ENCODE peak calls at places on chromosomes 16 and 17, in nine cellular contexts. I, N, S, C, A, Z, K, G and Y are unnamed samples.

GRCh38 chr16:90031931-90032663 is 12.8 kb upstream of the DBNDD1 start:
- DNase-seq in N (no peak), G (peak; percentile 42), K (no peak), A (no peak), C (peak; percentile 70), S (peak; percentile 48), I (no peak), Z (no peak), Y (peak; percentile 50)

GRCh38 chr17:40782450-40782849 is at the start of gene KRT27:
- DNase-seq in G (no peak), K (no peak), A (no peak), I (no peak), C (no peak), S (no peak), N (no peak), Z (no peak), Y (no peak)

GRCh38 chr17:35900280-35900679 is 20.1 kb upstream of the CCL5 start:
- DNase-seq in S (no peak), Z (no peak), G (no peak), N (no peak), C (no peak), A (no peak), I (no peak), K (no peak), Y (no peak)

GRCh38 chr16:81745704-81746558 is 33.2 kb upstream of the PLCG2 start:
- DNase-seq in I (peak; percentile 58), C (peak; percentile 60), N (peak; percentile 70), S (peak; percentile 31), G (peak; percentile 59), Z (peak; percentile 71), A (peak; percentile 81), K (peak; percentile 63), Y (peak; percentile 45)

GRCh38 chr16:11572301-11572995 is 14.3 kb downstream of the LITAF start:
- DNase-seq in Z (no peak), K (no peak), G (no peak), A (no peak), S (no peak), I (no peak), C (no peak), N (no peak), Y (no peak)

GRCh38 chr17:79922161-79922569 is 82.9 kb upstream of the CBX4 start:
- DNase-seq in G (no peak), Z (no peak), S (no peak), I (no peak), A (no peak), K (no peak), N (no peak), C (no peak), Y (no peak)

GRCh38 chr17:75906143-75906884 is 1.6 kb upstream of the MRPL38 start:
- DNase-seq in K (no peak), C (no peak), S (no peak), G (no peak), I (no peak), A (peak; percentile 41), Z (no peak), N (no peak), Y (no peak)

GRCh38 chr17:17700251-17700969 is 19.2 kb downstream of the RAI1 start:
- DNase-seq in K (no peak), S (no peak), G (no peak), A (no peak), N (peak; percentile 65), Z (peak; percentile 47), C (no peak), I (no peak), Y (no peak)

GRCh38 chr17:72376486-72377345 is 255.9 kb downstream of the SOX9 start:
- DNase-seq in Z (no peak), N (no peak), C (peak; percentile 59), A (no peak), S (peak; percentile 48), I (no peak), K (no peak), G (no peak), Y (no peak)

GRCh38 chr17:38750044-38750311 is 1.8 kb upstream of the PCGF2 start:
- DNase-seq in A (no peak), C (no peak), G (no peak), S (no peak), I (no peak), Z (no peak), N (no peak), K (no peak), Y (no peak)

GRCh38 chr17:38747385-38748328 is 479 bp downstream of the PCGF2 start:
- DNase-seq in Z (no peak), A (peak; percentile 60), N (peak; percentile 54), G (no peak), C (no peak), K (no peak), I (no peak), S (no peak), Y (no peak)

GRCh38 chr17:38748329-38749221 is at the start of gene PCGF2:
- DNase-seq in C (peak; percentile 90), K (no peak), A (peak; percentile 94), I (peak; percentile 77), S (peak; percentile 89), G (peak; percentile 83), N (peak; percentile 98), Z (peak; percentile 85), Y (peak; percentile 72)

GRCh38 chr17:38750312-38751121 is 2.0 kb upstream of the PSMB3 start:
- DNase-seq in G (peak; percentile 33), I (no peak), K (peak; percentile 24), A (no peak), S (peak; percentile 22), Z (no peak), C (no peak), N (peak; percentile 57), Y (no peak)

DNA sequence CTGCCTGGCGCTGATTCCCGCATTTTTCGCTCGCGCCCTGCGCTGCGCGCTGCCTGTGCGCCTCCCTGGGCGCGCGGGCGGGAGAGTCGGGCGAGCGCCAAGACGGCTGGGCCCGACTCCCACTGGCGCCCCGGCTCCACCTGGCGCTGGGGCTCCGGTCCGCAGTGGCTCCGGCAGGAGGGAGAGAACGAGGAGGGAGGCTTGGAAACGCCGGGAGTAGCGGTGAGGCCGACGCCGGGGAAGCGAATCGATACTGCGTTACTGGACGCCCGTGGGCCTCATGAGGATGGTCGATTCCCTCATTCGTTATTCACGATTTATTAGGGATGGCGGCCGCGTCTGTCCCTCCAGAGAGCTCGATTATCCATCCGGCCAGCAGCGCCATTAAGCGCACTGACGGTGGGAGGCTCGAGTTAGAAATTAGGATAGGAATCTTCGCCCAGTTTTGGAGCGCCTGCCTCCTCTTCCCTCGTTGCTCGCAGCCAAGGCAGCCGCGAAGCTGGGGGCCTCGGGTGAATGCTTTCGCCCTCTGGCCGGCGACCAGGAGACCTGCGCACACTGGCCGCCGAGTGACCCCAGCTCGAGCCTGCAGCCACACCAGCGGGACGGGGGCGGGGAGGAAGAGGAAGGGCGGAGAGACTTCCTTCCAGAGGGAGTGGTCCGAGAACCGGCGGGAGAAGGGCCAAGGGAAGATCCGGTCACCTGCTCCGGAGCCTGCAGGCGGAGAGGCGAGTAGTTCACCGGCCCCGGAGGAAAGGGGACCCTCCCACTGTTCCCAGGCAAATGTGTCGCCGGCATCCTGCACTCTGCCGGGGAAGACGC is 1.3 kb upstream of the PCGF2 start:
- DNase-seq in N (peak; percentile 89), A (peak; percentile 91), G (peak; percentile 65), I (peak; percentile 88), S (peak; percentile 52), Z (peak; percentile 81), C (peak; percentile 67), K (no peak), Y (peak; percentile 81)
- H3K27ac ChIP-seq in N (peak overlapping the region; percentile 49), A (peak overlapping the region; percentile 69), G (peak overlapping the region; percentile 56), I (peak overlapping the region; percentile 63), S (peak overlapping the region; percentile 55), Z (peak overlapping the region; percentile 89), C (peak overlapping the region; percentile 57), K (no peak overlapping the region), Y (peak overlapping the region; percentile 26)

DNA sequence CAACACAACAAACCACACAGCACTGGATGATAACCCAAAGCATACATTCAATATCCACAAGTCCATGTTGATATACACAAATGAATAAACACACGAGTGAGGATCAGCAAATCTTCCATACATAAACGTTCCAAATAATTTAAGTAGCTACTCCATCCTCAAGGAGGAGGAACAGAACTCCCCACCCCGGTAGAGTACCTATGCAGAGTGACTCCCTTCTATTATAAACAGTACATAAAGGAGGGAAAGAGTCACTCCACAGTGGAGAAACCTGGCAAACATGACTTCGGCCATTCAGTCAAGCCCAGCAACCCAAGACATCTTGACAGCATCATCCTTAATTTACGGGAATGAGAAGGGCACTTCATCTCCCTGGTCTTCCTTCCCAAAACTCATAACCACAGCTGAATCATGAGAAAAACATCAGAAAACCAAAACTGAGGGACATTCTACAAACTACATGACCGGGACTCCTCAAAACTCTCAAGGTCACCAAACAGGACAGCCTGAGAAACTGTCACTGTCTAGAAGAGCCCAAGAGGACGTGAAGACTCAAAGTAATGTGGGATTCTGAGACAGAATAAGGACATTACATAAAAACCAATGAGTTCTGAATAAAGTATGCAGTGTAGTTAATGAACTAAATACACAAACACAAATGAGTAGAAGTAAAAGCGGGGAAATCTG is 5.6 kb downstream of the USP22 start:
- DNase-seq in Z (no peak), G (no peak), K (no peak), C (no peak), I (no peak), N (no peak), S (no peak), A (no peak), Y (no peak)
- H3K4me3 ChIP-seq in Z (no peak overlapping the region), G (no peak overlapping the region), K (no peak overlapping the region), C (peak overlapping the region; percentile 8), I (no peak overlapping the region), N (no peak overlapping the region), S (no peak overlapping the region), A (no peak overlapping the region), Y (no peak overlapping the region)

GRCh38 chr16:791131-791530 is 2.7 kb downstream of the CHTF18 start:
- DNase-seq in N (no peak), S (no peak), K (no peak), G (no peak), C (no peak), Z (no peak), A (no peak), I (no peak), Y (no peak)

GRCh38 chr16:794853-795466 is 5.6 kb downstream of the GNG13 start:
- DNase-seq in Z (no peak), C (no peak), A (no peak), S (no peak), N (no peak), I (no peak), G (no peak), K (no peak), Y (no peak)

GRCh38 chr16:792221-792995 is 4.0 kb downstream of the CHTF18 start:
- DNase-seq in S (no peak), G (no peak), A (no peak), I (no peak), K (peak; percentile 1), N (no peak), Z (no peak), C (no peak), Y (no peak)

GRCh38 chr16:794091-794842 is 5.8 kb downstream of the CHTF18 start:
- DNase-seq in G (no peak), K (no peak), Z (no peak), S (no peak), C (no peak), N (no peak), I (no peak), A (no peak), Y (no peak)

GRCh38 chr16:793414-793813 is 5.0 kb downstream of the CHTF18 start:
- DNase-seq in Z (no peak), I (no peak), G (no peak), K (peak; percentile 3), S (no peak), A (no peak), C (no peak), N (no peak), Y (no peak)
- H3K4me1 ChIP-seq in Z (peaks cover 12% of the 10 kb centered on the region), I (peaks cover 21% of the 10 kb centered on the region), G (peaks cover 5% of the 10 kb centered on the region), K (peaks cover 3% of the 10 kb centered on the region), S (peaks cover 5% of the 10 kb centered on the region), A (no peaks in the 10 kb centered on the region), C (peaks cover 4% of the 10 kb centered on the region), N (no peaks in the 10 kb centered on the region), Y (peaks cover 12% of the 10 kb centered on the region)

GRCh38 chr17:60161598-60162330 is 12.0 kb downstream of the CA4 start:
- DNase-seq in A (peak; percentile 74), K (no peak), C (no peak), I (no peak), S (no peak), G (peak; percentile 43), N (peak; percentile 72), Z (peak; percentile 50), Y (no peak)
- H3K27ac ChIP-seq in A (no peak overlapping the region), K (no peak overlapping the region), C (no peak overlapping the region), I (no peak overlapping the region), S (no peak overlapping the region), G (no peak overlapping the region), N (no peak overlapping the region), Z (peak overlapping the region; percentile 19), Y (no peak overlapping the region)